ENCODE peak calls at places on chromosomes 5 and 9, in nine cellular contexts. D is activated T-cell treated with anti-CD3 and anti-CD28 coated beads, Interleukin-2, amount 50 U/mL, for 72 hours; J is A172; K is cardiac muscle cell; I is esophagus muscularis mucosa; N is SK-N-DZ; M is adrenal gland; T is retinal pigment epithelial cell; V is neural crest cell. G is an unnamed sample.

GRCh38 chr9:115046199-115046598 is 71.8 kb downstream of the TNC start:
- DNase-seq in M (no peak), K (no peak), N (no peak), D (no peak), V (no peak), J (no peak), I (no peak), T (no peak), G (no peak)

GRCh38 chr9:21465138-21465537 is 17.0 kb downstream of the IFNE start:
- DNase-seq in K (no peak), I (no peak), N (no peak), M (no peak), T (no peak), J (no peak), V (no peak), D (no peak), G (no peak)

GRCh38 chr9:31005086-31005665 is 1379.3 kb upstream of the ACO1 start:
- DNase-seq in J (no peak), M (no peak), D (no peak), I (no peak), N (peak; percentile 8), T (no peak), V (no peak), K (no peak), G (no peak)

GRCh38 chr9:89518466-89519392 is 20.8 kb upstream of the SEMA4D start:
- DNase-seq in V (no peak), I (no peak), K (no peak), T (no peak), M (no peak), N (no peak), J (no peak), D (no peak), G (no peak)

GRCh38 chr9:99234618-99235017 is 12.5 kb downstream of the SEC61B start:
- DNase-seq in I (no peak), N (no peak), V (no peak), T (no peak), M (no peak), K (no peak), D (no peak), J (no peak), G (no peak)

GRCh38 chr5:157718529-157718928 is 12.7 kb upstream of the THG1L start:
- DNase-seq in D (peak; percentile 28), I (no peak), N (peak; percentile 52), M (no peak), V (no peak), J (peak; percentile 59), K (peak; percentile 82), T (no peak), G (peak; percentile 5)

GRCh38 chr5:152456815-152457443 is 51.9 kb upstream of the NMUR2 start:
- DNase-seq in I (no peak), K (no peak), T (no peak), J (no peak), D (no peak), N (no peak), V (no peak), M (no peak), G (no peak)

GRCh38 chr5:143435207-143435657 is 31.7 kb upstream of the NR3C1 start:
- DNase-seq in I (no peak), T (no peak), N (no peak), J (no peak), D (peak; percentile 41), V (no peak), K (peak; percentile 38), M (no peak), G (no peak)

GRCh38 chr9:34653131-34653530 is 1.1 kb downstream of the IL11RA start:
- DNase-seq in M (no peak), T (no peak), V (no peak), N (no peak), I (no peak), K (peak; percentile 61), D (no peak), J (no peak), G (no peak)

GRCh38 chr9:22446950-22447606 is 454 bp downstream of the DMRTA1 start:
- DNase-seq in J (peak; percentile 35), N (peak; percentile 12), T (no peak), K (peak; percentile 29), D (peak; percentile 50), I (no peak), V (peak; percentile 56), M (no peak), G (no peak)

GRCh38 chr5:68251386-68251785 is 35.8 kb downstream of the PIK3R1 start:
- DNase-seq in K (peak; percentile 49), J (no peak), V (no peak), N (no peak), M (no peak), T (no peak), I (no peak), D (peak; percentile 60), G (no peak)

GRCh38 chr5:81924467-81924866 is 47.4 kb upstream of the ATG10 start:
- DNase-seq in M (no peak), I (no peak), V (no peak), T (no peak), N (no peak), D (no peak), K (no peak), J (no peak), G (no peak)

GRCh38 chr5:155952486-155953105 is 374.4 kb upstream of the SGCD start:
- DNase-seq in M (no peak), N (no peak), D (no peak), T (no peak), J (no peak), I (no peak), K (no peak), V (no peak), G (peak; percentile 68)

GRCh38 chr9:79969383-79969782 is 397.6 kb downstream of the TLE4 start:
- DNase-seq in M (no peak), V (no peak), T (no peak), N (no peak), J (no peak), I (no peak), K (no peak), D (no peak), G (no peak)

GRCh38 chr5:38650540-38651275 is 94.3 kb upstream of the LIFR start:
- DNase-seq in M (no peak), T (no peak), J (peak; percentile 68), I (no peak), K (peak; percentile 44), V (no peak), N (no peak), D (no peak), G (no peak)

GRCh38 chr5:129820-130219 is 37.9 kb downstream of the PLEKHG4B start:
- DNase-seq in N (no peak), V (no peak), J (peak; percentile 68), T (peak; percentile 4), I (peak; percentile 26), D (no peak), M (no peak), K (peak; percentile 15), G (no peak)

GRCh38 chr5:82073179-82073578 is 101.4 kb downstream of the ATG10 start:
- DNase-seq in D (no peak), T (no peak), K (no peak), M (no peak), V (no peak), I (no peak), J (no peak), N (no peak), G (no peak)

GRCh38 chr5:179668404-179668803 is 12.4 kb downstream of the CBY3 start:
- DNase-seq in M (peak; percentile 74), I (no peak), N (peak; percentile 53), T (peak; percentile 6), D (peak; percentile 47), J (no peak), V (peak; percentile 43), K (peak; percentile 66), G (no peak)

GRCh38 chr9:137761032-137761431 is 116.5 kb upstream of the CACNA1B start:
- DNase-seq in N (no peak), D (peak; percentile 44), T (no peak), K (no peak), J (no peak), V (no peak), I (no peak), M (no peak), G (no peak)

GRCh38 chr5:131221888-131222287 is 42.0 kb upstream of the CDC42SE2 start:
- DNase-seq in I (no peak), V (no peak), M (no peak), T (no peak), N (no peak), K (no peak), J (no peak), D (no peak), G (no peak)

GRCh38 chr5:53987091-53987490 is 323.3 kb downstream of the ARL15 start:
- DNase-seq in J (no peak), V (no peak), M (no peak), T (no peak), I (no peak), K (no peak), N (no peak), D (no peak), G (no peak)

GRCh38 chr5:139061856-139062255 is 136.3 kb downstream of the SIL1 start:
- DNase-seq in I (peak; percentile 78), T (peak; percentile 64), V (peak; percentile 9), J (no peak), D (no peak), M (no peak), K (peak; percentile 40), N (peak; percentile 30), G (peak; percentile 51)

GRCh38 chr5:172828911-172829431 is 5.1 kb upstream of the ERGIC1 start:
- DNase-seq in M (no peak), I (no peak), D (no peak), T (no peak), J (no peak), K (no peak), V (no peak), N (no peak), G (no peak)